ENCODE peak calls at places on chromosomes 16 and 17, in nine cellular contexts. M is GM04503, O is T follicular helper cell, N is OCI-LY7, X is prostate gland, C is G401, J is EL, T is HS-27A, H is nephron progenitor cell. Z is an unnamed sample.

GRCh38 chr16:73071131-73071940 is 23.4 kb upstream of the ZFHX3 start:
- DNase-seq in M (no peak), O (no peak), N (no peak), X (no peak), C (no peak), J (peak; percentile 29), T (no peak), H (peak; percentile 66), Z (peak; percentile 49)

GRCh38 chr17:47725446-47726109 is 7.5 kb upstream of the TBX21 start:
- DNase-seq in M (no peak), O (no peak), N (no peak), X (no peak), C (no peak), J (no peak), T (no peak), H (no peak), Z (no peak)

GRCh38 chr17:31452561-31453110 is 61.2 kb downstream of the RAB11FIP4 start:
- DNase-seq in M (no peak), O (no peak), N (no peak), X (no peak), C (no peak), J (no peak), T (no peak), H (no peak), Z (no peak)

GRCh38 chr16:30357715-30358576 is 2.8 kb upstream of the CD2BP2 start:
- DNase-seq in M (no peak), O (no peak), N (no peak), X (no peak), C (no peak), J (no peak), T (no peak), H (no peak), Z (no peak)

GRCh38 chr16:2213817-2214720 is 571 bp downstream of the PGP start:
- DNase-seq in M (no peak), O (no peak), N (peak; percentile 38), X (no peak), C (no peak), J (peak; percentile 31), T (no peak), H (peak; percentile 33), Z (no peak)

GRCh38 chr17:32486701-32487459 is at the start of gene CDK5R1:
- DNase-seq in M (no peak), O (peak; percentile 67), N (peak; percentile 53), X (peak; percentile 48), C (peak; percentile 73), J (peak; percentile 70), T (no peak), H (peak; percentile 90), Z (peak; percentile 65)

GRCh38 chr17:36544049-36544319 is 735 bp upstream of the GGNBP2 start:
- DNase-seq in M (peak; percentile 27), O (peak; percentile 3), N (peak; percentile 72), X (peak; percentile 36), C (peak; percentile 60), J (peak; percentile 53), T (no peak), H (no peak), Z (no peak)

GRCh38 chr16:11990672-11991390 is 14.3 kb downstream of the SNX29 start:
- DNase-seq in M (no peak), O (no peak), N (no peak), X (no peak), C (no peak), J (no peak), T (no peak), H (no peak), Z (no peak)

GRCh38 chr16:69150146-69150865 is 17.9 kb downstream of the UTP4 start:
- DNase-seq in M (peak; percentile 31), O (peak; percentile 35), N (peak; percentile 74), X (peak; percentile 73), C (peak; percentile 71), J (peak; percentile 76), T (no peak), H (peak; percentile 50), Z (no peak)

GRCh38 chr17:62671553-62671952 is 44.1 kb downstream of the MRC2 start:
- DNase-seq in M (no peak), O (no peak), N (no peak), X (peak; percentile 58), C (no peak), J (no peak), T (no peak), H (no peak), Z (no peak)

GRCh38 chr16:51508813-51509212 is 357.7 kb upstream of the SALL1 start:
- DNase-seq in M (peak; percentile 39), O (no peak), N (no peak), X (no peak), C (no peak), J (no peak), T (no peak), H (no peak), Z (no peak)

GRCh38 chr17:29549169-29549935 is 17.5 kb downstream of the ABHD15 start:
- DNase-seq in M (no peak), O (no peak), N (no peak), X (no peak), C (no peak), J (peak; percentile 25), T (no peak), H (no peak), Z (no peak)

GRCh38 chr16:3698941-3699340 is 18.4 kb downstream of the TRAP1 start:
- DNase-seq in M (no peak), O (no peak), N (no peak), X (no peak), C (no peak), J (no peak), T (no peak), H (no peak), Z (no peak)

GRCh38 chr16:1093284-1094123 is 2.5 kb downstream of the C1QTNF8 start:
- DNase-seq in M (no peak), O (no peak), N (peak; percentile 23), X (no peak), C (peak; percentile 36), J (peak; percentile 11), T (no peak), H (no peak), Z (no peak)

GRCh38 chr17:29614345-29615047 is 8.2 kb downstream of the CORO6 start:
- DNase-seq in M (no peak), O (no peak), N (no peak), X (no peak), C (no peak), J (no peak), T (no peak), H (no peak), Z (no peak)

GRCh38 chr17:17870292-17870691 is 33.5 kb upstream of the SREBF1 start:
- DNase-seq in M (no peak), O (no peak), N (peak; percentile 12), X (no peak), C (no peak), J (no peak), T (no peak), H (no peak), Z (no peak)

GRCh38 chr16:78932395-78932794 is 668.1 kb downstream of the MAF start:
- DNase-seq in M (no peak), O (no peak), N (no peak), X (no peak), C (no peak), J (no peak), T (no peak), H (no peak), Z (no peak)

Z was measured in heart right ventricle.